ENCODE peak calls at places on chromosomes 13 and 19, in six cellular contexts. F is chondrocyte; X is stimulated activated effector memory CD8-positive, alpha-beta T cell treated with anti-CD3 and anti-CD28 coated beads, Interleukin-12 subunit alpha, Interleukin-12 subunit beta, amount 100 ng/mL, for 72 hours; J is SJSA1; S is non-pigmented ciliary epithelial cell; K is NCI-H446 treated with DMSO at 0.1 percent for 48 hours. W is an unnamed sample.

GRCh38 chr13:67568205-67568604 is 338.1 kb upstream of the PCDH9 start:
- DNase-seq in J (no peak), X (no peak), F (no peak), S (no peak), K (no peak), W (no peak)

GRCh38 chr19:38531515-38531914 is 86.2 kb downstream of the MAP4K1 start:
- DNase-seq in K (no peak), J (no peak), X (no peak), S (no peak), F (no peak), W (no peak)

GRCh38 chr13:108154421-108154858 is 60.9 kb downstream of the LIG4 start:
- DNase-seq in S (peak; percentile 24), J (peak; percentile 52), X (no peak), F (no peak), K (no peak), W (no peak)

GRCh38 chr19:57559008-57559403 is 657 bp downstream of the ZNF550 start:
- DNase-seq in F (no peak), X (no peak), S (no peak), K (no peak), J (peak; percentile 46), W (peak; percentile 8)

GRCh38 chr13:97136418-97136817 is 85.7 kb upstream of the MBNL2 start:
- DNase-seq in K (peak; percentile 40), X (no peak), F (no peak), J (no peak), S (no peak), W (no peak)

GRCh38 chr19:35811317-35812219 is 1.1 kb downstream of the PRODH2 start:
- DNase-seq in J (no peak), S (no peak), K (no peak), F (no peak), X (no peak), W (no peak)

GRCh38 chr19:17719730-17720486 is 628 bp downstream of the MAP1S start:
- DNase-seq in J (no peak), F (no peak), K (no peak), X (peak; percentile 58), S (no peak), W (no peak)

GRCh38 chr19:45613926-45614725 is 12.1 kb upstream of the GPR4 start:
- DNase-seq in K (no peak), F (no peak), J (peak; percentile 80), X (peak; percentile 80), S (peak; percentile 81), W (peak; percentile 83)

GRCh38 chr13:52097197-52097596 is 31.7 kb downstream of the NEK5 start:
- DNase-seq in S (no peak), J (no peak), X (no peak), F (no peak), K (no peak), W (no peak)

GRCh38 chr13:68176486-68176885 is 946.4 kb upstream of the PCDH9 start:
- DNase-seq in F (no peak), K (no peak), X (no peak), J (no peak), S (peak; percentile 55), W (peak; percentile 67)

GRCh38 chr13:25375727-25376358 is 4.1 kb downstream of the ATP8A2 start:
- DNase-seq in S (peak; percentile 10), X (peak; percentile 60), J (no peak), K (no peak), F (no peak), W (peak; percentile 18)

GRCh38 chr13:60066206-60066605 is 97.5 kb downstream of the DIAPH3 start:
- DNase-seq in J (no peak), F (no peak), K (no peak), S (no peak), X (no peak), W (no peak)

GRCh38 chr13:111925146-111925875 is 141.6 kb upstream of the SOX1 start:
- DNase-seq in F (peak; percentile 47), X (no peak), S (no peak), K (no peak), J (no peak), W (no peak)

GRCh38 chr13:43293986-43294880 is 270.8 kb downstream of the DNAJC15 start:
- DNase-seq in J (no peak), X (no peak), F (no peak), K (peak; percentile 17), S (no peak), W (peak; percentile 84)

GRCh38 chr13:104315606-104316005 is 1249.4 kb upstream of the SLC10A2 start:
- DNase-seq in K (no peak), S (peak; percentile 98), J (peak; percentile 86), X (no peak), F (no peak), W (peak; percentile 6)

GRCh38 chr19:13102666-13103584 is at the start of gene LYL1:
- DNase-seq in K (no peak), S (no peak), F (no peak), J (no peak), X (no peak), W (no peak)

GRCh38 chr19:15123900-15124299 is 16.7 kb downstream of the SYDE1 start:
- DNase-seq in J (no peak), S (no peak), K (peak; percentile 78), X (no peak), F (no peak), W (no peak)

GRCh38 chr13:45851171-45851889 is at the start of gene SIAH3:
- DNase-seq in X (peak; percentile 57), S (peak; percentile 13), K (no peak), J (no peak), F (no peak), W (no peak)

GRCh38 chr19:37719111-37719926 is at the start of gene ZNF607:
- DNase-seq in J (no peak), X (peak; percentile 93), K (peak; percentile 56), S (peak; percentile 60), F (peak; percentile 97), W (peak; percentile 89)

GRCh38 chr13:36815069-36815468 is 4.0 kb upstream of the RFXAP start:
- DNase-seq in S (no peak), X (no peak), J (no peak), F (no peak), K (no peak), W (no peak)

GRCh38 chr13:99572921-99573320 is 71.6 kb downstream of the TM9SF2 start:
- DNase-seq in F (no peak), S (no peak), K (peak; percentile 10), X (no peak), J (no peak), W (no peak)

GRCh38 chr13:106756446-106756845 is 188.5 kb upstream of the ARGLU1 start:
- DNase-seq in K (no peak), J (no peak), X (no peak), S (no peak), F (no peak), W (no peak)

GRCh38 chr13:46170687-46171086 is 11.3 kb downstream of the LCP1 start:
- DNase-seq in K (no peak), X (no peak), S (no peak), F (no peak), J (no peak), W (no peak)

GRCh38 chr19:41398042-41398403 is 405 bp downstream of the BCKDHA start:
- DNase-seq in X (no peak), S (no peak), J (no peak), F (no peak), K (no peak), W (no peak)

GRCh38 chr13:30991922-30992321 is 59.5 kb downstream of the TEX26 start:
- DNase-seq in F (no peak), S (no peak), X (no peak), K (no peak), J (no peak), W (no peak)

GRCh38 chr19:41217741-41218140 is 1.3 kb upstream of the AXL start:
- DNase-seq in F (no peak), K (no peak), J (no peak), X (no peak), S (no peak), W (no peak)

GRCh38 chr19:15178629-15179308 is 22.0 kb downstream of the NOTCH3 start:
- DNase-seq in S (no peak), X (no peak), J (no peak), K (no peak), F (no peak), W (no peak)

GRCh38 chr19:58479736-58480480 is 3.8 kb downstream of the ZNF446 start:
- DNase-seq in J (no peak), S (no peak), X (no peak), F (no peak), K (no peak), W (no peak)

GRCh38 chr13:53298426-53298825 is 269.8 kb downstream of the OLFM4 start:
- DNase-seq in K (no peak), J (no peak), F (no peak), S (no peak), X (no peak), W (no peak)

GRCh38 chr13:27329210-27329609 is 58.6 kb downstream of the RASL11A start:
- DNase-seq in J (peak; percentile 1), X (no peak), F (no peak), K (no peak), S (no peak), W (no peak)

GRCh38 chr13:95256086-95256485 is 45.2 kb downstream of the ABCC4 start:
- DNase-seq in K (no peak), J (peak; percentile 78), S (peak; percentile 94), X (no peak), F (no peak), W (peak; percentile 97)

GRCh38 chr13:41458939-41459753 is 1.8 kb downstream of the RGCC start:
- DNase-seq in S (no peak), K (no peak), F (no peak), X (peak; percentile 77), J (no peak), W (peak; percentile 62)

GRCh38 chr13:89695343-89696257 is 1651.9 kb upstream of the MIR17HG start:
- DNase-seq in F (no peak), X (no peak), S (no peak), K (no peak), J (no peak), W (peak; percentile 28)

GRCh38 chr19:22733691-22734090 is 50.3 kb downstream of the ZNF99 start:
- DNase-seq in K (no peak), F (no peak), X (no peak), J (no peak), S (no peak), W (no peak)

GRCh38 chr19:10818306-10819123 is 17.5 kb downstream of the TMED1 start:
- DNase-seq in X (no peak), S (no peak), K (no peak), F (no peak), J (no peak), W (no peak)

GRCh38 chr13:30725331-30726085 is 9.8 kb upstream of the ALOX5AP start:
- DNase-seq in X (no peak), J (no peak), F (no peak), S (no peak), K (peak; percentile 91), W (peak; percentile 42)

GRCh38 chr19:37654525-37654832 is 786 bp downstream of the ZFP30 start:
- DNase-seq in X (no peak), S (no peak), J (no peak), K (no peak), F (no peak), W (peak; percentile 30)

GRCh38 chr19:23470873-23471555 is 75.7 kb upstream of the ZNF91 start:
- DNase-seq in S (no peak), F (no peak), X (no peak), J (no peak), K (no peak), W (no peak)

GRCh38 chr13:91930687-91931086 is 532.3 kb downstream of the GPC5 start:
- DNase-seq in X (no peak), F (no peak), S (no peak), K (no peak), J (no peak), W (no peak)

GRCh38 chr13:21675095-21676007 is 4.5 kb downstream of the FGF9 start:
- DNase-seq in X (peak; percentile 57), S (no peak), K (no peak), F (no peak), J (no peak), W (no peak)

W was measured in HCEC 1CT.